ENCODE peak calls at places on chromosome 12, in seven cellular contexts. X is NCI-H2171 treated with DMSO at 0.1 percent for 48 hours; F is substantia nigra; K is nephron progenitor cell; S is IMR-90; Y is A549; Q is stimulated activated CD4-positive, alpha-beta T cell treated with anti-CD3 and anti-CD28 coated beads, Interleukin-2, amount 100 ng/mL, for 4 hours. W is an unnamed sample.

GRCh38 chr12:2233034-2233433 is 180.2 kb downstream of the CACNA1C start:
- DNase-seq in S (peak), F (no peak), K (no peak), X (no peak), Y (no peak), Q (no peak), W (no peak)

GRCh38 chr12:6336859-6337744 is 4.8 kb downstream of the TNFRSF1A start:
- DNase-seq in Q (peak), F (no peak), K (no peak), X (no peak), S (no peak), Y (no peak), W (no peak)

GRCh38 chr12:15706010-15706676 is 83.0 kb downstream of the EPS8 start:
- DNase-seq in F (no peak), X (no peak), K (peak), Q (no peak), Y (peak), S (no peak), W (no peak)

GRCh38 chr12:56804684-56805083 is 41.6 kb downstream of the HSD17B6 start:
- DNase-seq in Y (no peak), F (no peak), Q (no peak), X (no peak), K (no peak), S (no peak), W (no peak)

GRCh38 chr12:132225214-132225613 is 81.0 kb downstream of the NOC4L start:
- DNase-seq in K (no peak), S (no peak), Q (no peak), F (no peak), X (no peak), Y (no peak), W (no peak)

GRCh38 chr12:102026728-102027127 is 35.1 kb downstream of the WASHC3 start:
- DNase-seq in K (no peak), F (no peak), Q (no peak), X (no peak), S (no peak), Y (no peak), W (no peak)

GRCh38 chr12:18101043-18101442 is 11.1 kb upstream of the RERGL start:
- DNase-seq in Q (no peak), S (no peak), K (no peak), X (no peak), F (no peak), Y (no peak), W (no peak)

GRCh38 chr12:66459944-66460482 is 157.7 kb downstream of the HELB start:
- DNase-seq in Q (no peak), S (no peak), Y (no peak), X (no peak), F (no peak), K (no peak), W (no peak)

GRCh38 chr12:77062846-77063461 is 2.4 kb downstream of the E2F7 start:
- DNase-seq in Y (no peak), Q (no peak), X (no peak), K (no peak), F (no peak), S (peak), W (no peak)

GRCh38 chr12:108637631-108638030 is 3.9 kb upstream of the SELPLG start:
- DNase-seq in Q (no peak), K (no peak), F (no peak), X (no peak), Y (no peak), S (no peak), W (no peak)

GRCh38 chr12:57839996-57840395 is 6.5 kb downstream of the CTDSP2 start:
- DNase-seq in Q (no peak), F (no peak), X (peak), S (no peak), Y (no peak), K (no peak), W (no peak)

GRCh38 chr12:116577149-116577548 is 18.0 kb downstream of the MAP1LC3B2 start:
- DNase-seq in F (no peak), S (peak), Y (no peak), Q (no peak), K (no peak), X (no peak), W (no peak)

GRCh38 chr12:104478396-104479140 is 21.8 kb downstream of the CHST11 start:
- DNase-seq in F (no peak), X (no peak), K (no peak), Q (no peak), S (no peak), Y (no peak), W (no peak)

GRCh38 chr12:122137681-122138080 is 36.3 kb downstream of the IL31 start:
- DNase-seq in S (no peak), Y (no peak), F (no peak), K (peak), X (peak), Q (no peak), W (no peak)

GRCh38 chr12:132398386-132398991 is 69.1 kb upstream of the GALNT9 start:
- DNase-seq in K (no peak), S (no peak), X (peak), Q (no peak), F (no peak), Y (no peak), W (peak)

GRCh38 chr12:31590730-31591307 is at the start of gene DENND5B:
- DNase-seq in X (peak), F (peak), Y (peak), S (peak), K (peak), Q (no peak), W (peak)

GRCh38 chr12:93763746-93764147 is 86.6 kb downstream of the CRADD start:
- DNase-seq in Y (peak), K (no peak), F (no peak), X (no peak), S (no peak), Q (no peak), W (no peak)

W was measured in posterior cingulate gyrus.